ENCODE peak calls at places on chromosomes 7 and 10, in nine cellular contexts. B, E, A, D, J, W, Y, P and X are unnamed samples.

GRCh38 chr7:103113164-103113563 is 35.7 kb downstream of the NAPEPLD start:
- DNase-seq in B (no peak), E (no peak), A (peak; percentile 96), D (no peak), J (peak; percentile 96), W (no peak), Y (no peak), P (peak; percentile 96), X (no peak)

GRCh38 chr7:44287488-44288380 is 37.7 kb downstream of the CAMK2B start:
- DNase-seq in B (peak; percentile 26), E (peak; percentile 4), A (no peak), D (peak; percentile 59), J (no peak), W (peak; percentile 31), Y (no peak), P (no peak), X (peak; percentile 11)

GRCh38 chr10:70192325-70192966 is 22.1 kb upstream of the SAR1A start:
- DNase-seq in B (no peak), E (peak; percentile 29), A (no peak), D (no peak), J (peak; percentile 59), W (no peak), Y (no peak), P (no peak), X (no peak)

GRCh38 chr10:132411561-132412253 is 14.7 kb downstream of the PWWP2B start:
- DNase-seq in B (no peak), E (peak; percentile 73), A (peak; percentile 34), D (peak; percentile 91), J (peak; percentile 35), W (peak; percentile 88), Y (no peak), P (peak; percentile 18), X (no peak)

GRCh38 chr7:119252962-119253361 is 1020.0 kb upstream of the KCND2 start:
- DNase-seq in B (no peak), E (no peak), A (no peak), D (no peak), J (no peak), W (no peak), Y (no peak), P (no peak), X (no peak)

GRCh38 chr7:102300643-102301211 is 14.1 kb downstream of the SH2B2 start:
- DNase-seq in B (no peak), E (no peak), A (no peak), D (no peak), J (peak; percentile 29), W (peak; percentile 43), Y (peak; percentile 80), P (no peak), X (peak; percentile 70)

GRCh38 chr7:2757361-2757903 is 69.4 kb downstream of the AMZ1 start:
- DNase-seq in B (peak; percentile 73), E (no peak), A (no peak), D (no peak), J (no peak), W (no peak), Y (no peak), P (no peak), X (no peak)

GRCh38 chr7:54888067-54888735 is 129.2 kb upstream of the SEC61G start:
- DNase-seq in B (peak; percentile 72), E (no peak), A (no peak), D (no peak), J (peak; percentile 14), W (peak; percentile 45), Y (peak; percentile 52), P (no peak), X (peak; percentile 62)

GRCh38 chr10:86556532-86556931 is 34.9 kb upstream of the WAPL start:
- DNase-seq in B (no peak), E (no peak), A (no peak), D (no peak), J (no peak), W (no peak), Y (no peak), P (no peak), X (no peak)

GRCh38 chr7:45193868-45194267 is 36.3 kb downstream of the RAMP3 start:
- DNase-seq in B (peak; percentile 31), E (no peak), A (no peak), D (no peak), J (no peak), W (no peak), Y (no peak), P (no peak), X (no peak)

GRCh38 chr10:98377536-98377935 is 37.4 kb downstream of the PYROXD2 start:
- DNase-seq in B (no peak), E (no peak), A (no peak), D (no peak), J (no peak), W (no peak), Y (no peak), P (no peak), X (no peak)

GRCh38 chr7:80806653-80807052 is 112.2 kb downstream of the SEMA3C start:
- DNase-seq in B (no peak), E (no peak), A (peak; percentile 43), D (no peak), J (no peak), W (no peak), Y (no peak), P (no peak), X (no peak)

GRCh38 chr10:94500063-94500462 is 45.5 kb upstream of the HELLS start:
- DNase-seq in B (no peak), E (peak; percentile 15), A (peak; percentile 16), D (no peak), J (peak; percentile 22), W (no peak), Y (no peak), P (peak; percentile 22), X (no peak)

GRCh38 chr10:99395750-99396445 is 34.5 kb downstream of the GOT1 start:
- DNase-seq in B (no peak), E (no peak), A (peak; percentile 77), D (no peak), J (peak; percentile 85), W (no peak), Y (no peak), P (peak; percentile 81), X (no peak)

GRCh38 chr7:105782391-105783063 is 93.9 kb downstream of the ATXN7L1 start:
- DNase-seq in B (no peak), E (no peak), A (peak; percentile 91), D (no peak), J (peak; percentile 77), W (no peak), Y (no peak), P (peak; percentile 78), X (no peak)

GRCh38 chr10:32333849-32334248 is 13.1 kb downstream of the EPC1 start:
- DNase-seq in B (no peak), E (no peak), A (no peak), D (no peak), J (no peak), W (no peak), Y (no peak), P (no peak), X (no peak)

GRCh38 chr10:124093076-124093773 is at the start of gene CHST15:
- DNase-seq in B (no peak), E (no peak), A (peak; percentile 74), D (peak; percentile 90), J (peak; percentile 77), W (peak; percentile 76), Y (peak; percentile 74), P (peak; percentile 36), X (peak; percentile 53)

GRCh38 chr7:55563596-55564325 is 8.5 kb downstream of the VOPP1 start:
- DNase-seq in B (no peak), E (no peak), A (no peak), D (no peak), J (no peak), W (no peak), Y (no peak), P (no peak), X (no peak)

GRCh38 chr10:124292911-124293640 is 125.6 kb downstream of the OAT start:
- DNase-seq in B (no peak), E (no peak), A (peak; percentile 48), D (no peak), J (no peak), W (no peak), Y (peak; percentile 32), P (no peak), X (no peak)

GRCh38 chr7:3960045-3960772 is 659.2 kb downstream of the SDK1 start:
- DNase-seq in B (no peak), E (no peak), A (no peak), D (no peak), J (no peak), W (no peak), Y (no peak), P (no peak), X (no peak)

GRCh38 chr7:37832194-37832593 is 16.2 kb upstream of the NME8 start:
- DNase-seq in B (peak; percentile 87), E (no peak), A (no peak), D (peak; percentile 88), J (peak; percentile 87), W (peak; percentile 42), Y (no peak), P (peak; percentile 63), X (no peak)

GRCh38 chr7:37833107-37833817 is 15.1 kb upstream of the NME8 start:
- DNase-seq in B (peak; percentile 44), E (peak; percentile 38), A (peak; percentile 22), D (peak; percentile 52), J (peak; percentile 65), W (peak; percentile 37), Y (peak; percentile 56), P (peak; percentile 67), X (peak; percentile 53)

GRCh38 chr7:37831214-37831613 is 17.2 kb upstream of the NME8 start:
- DNase-seq in B (no peak), E (no peak), A (no peak), D (no peak), J (no peak), W (no peak), Y (no peak), P (no peak), X (no peak)

GRCh38 chr7:37833818-37834146 is 14.6 kb upstream of the NME8 start:
- DNase-seq in B (no peak), E (no peak), A (no peak), D (no peak), J (no peak), W (no peak), Y (no peak), P (no peak), X (no peak)
- TF ChIP-seq CTCF in B (no peak), E (no peak), A (no peak), D (no peak), J (no peak), W (peak; percentile 2), Y (no peak), P (no peak), X (peak; percentile 34)

GRCh38 chr10:121596668-121597503 is 1.4 kb downstream of the FGFR2 start:
- DNase-seq in B (peak; percentile 71), E (peak; percentile 49), A (no peak), D (peak; percentile 83), J (peak; percentile 57), W (peak; percentile 77), Y (peak; percentile 61), P (no peak), X (peak; percentile 58)
- TF ChIP-seq CTCF in B (peak; percentile 39), E (peak; percentile 31), A (peak; percentile 21), D (peak; percentile 30), J (no peak), W (no peak), Y (no peak), P (no peak), X (no peak)

GRCh38 chr10:29239569-29240472 is 49.0 kb upstream of the LYZL1 start:
- DNase-seq in B (no peak), E (peak; percentile 15), A (no peak), D (no peak), J (peak; percentile 50), W (no peak), Y (peak; percentile 15), P (peak; percentile 26), X (peak; percentile 48)
- TF ChIP-seq CTCF in B (no peak), E (peak; percentile 59), A (peak; percentile 58), D (peak; percentile 38), J (peak; percentile 65), W (peak; percentile 10), Y (peak; percentile 37), P (peak; percentile 66), X (peak; percentile 42)

GRCh38 chr10:5199398-5199797 is 2.8 kb downstream of the AKR1C4 start:
- DNase-seq in B (no peak), E (no peak), A (no peak), D (no peak), J (no peak), W (no peak), Y (no peak), P (no peak), X (no peak)
- TF ChIP-seq CTCF in B (no peak), E (peak; percentile 7), A (no peak), D (no peak), J (no peak), W (no peak), Y (no peak), P (no peak), X (no peak)